ENCODE peak calls at places on chromosome 2, in nine cellular contexts. T, R, D, O, N, S, K, Y and E are unnamed samples.

GRCh38 chr2:95264626-95265025 is 9.6 kb upstream of the PROM2 start:
- DNase-seq in T (no peak), R (no peak), D (no peak), O (no peak), N (no peak), S (no peak), K (peak; percentile 40), Y (no peak), E (no peak)

GRCh38 chr2:129229196-129229595 is 750.3 kb upstream of the RAB6C start:
- DNase-seq in T (no peak), R (no peak), D (no peak), O (no peak), N (no peak), S (no peak), K (no peak), Y (no peak), E (no peak)

GRCh38 chr2:135047295-135047694 is at the start of gene MAP3K19:
- DNase-seq in T (no peak), R (no peak), D (no peak), O (no peak), N (no peak), S (no peak), K (no peak), Y (no peak), E (no peak)

GRCh38 chr2:29765711-29766110 is 155.7 kb downstream of the ALK start:
- DNase-seq in T (no peak), R (no peak), D (no peak), O (no peak), N (no peak), S (no peak), K (no peak), Y (no peak), E (no peak)

GRCh38 chr2:4803396-4803795 is 888.8 kb upstream of the SOX11 start:
- DNase-seq in T (no peak), R (no peak), D (no peak), O (no peak), N (no peak), S (no peak), K (no peak), Y (no peak), E (no peak)

GRCh38 chr2:240565267-240566202 is 2.7 kb upstream of the RNPEPL1 start:
- DNase-seq in T (no peak), R (peak; percentile 67), D (peak; percentile 89), O (no peak), N (peak; percentile 15), S (peak; percentile 89), K (peak; percentile 83), Y (peak; percentile 69), E (peak; percentile 61)

GRCh38 chr2:98037206-98037605 is 41.5 kb upstream of the TMEM131 start:
- DNase-seq in T (no peak), R (no peak), D (no peak), O (no peak), N (no peak), S (no peak), K (peak; percentile 15), Y (no peak), E (no peak)

GRCh38 chr2:60212174-60212945 is 341.1 kb downstream of the BCL11A start:
- DNase-seq in T (no peak), R (no peak), D (no peak), O (no peak), N (no peak), S (no peak), K (no peak), Y (no peak), E (no peak)

GRCh38 chr2:120809576-120810440 is 74.1 kb downstream of the GLI2 start:
- DNase-seq in T (no peak), R (no peak), D (no peak), O (no peak), N (no peak), S (no peak), K (no peak), Y (no peak), E (no peak)

GRCh38 chr2:71563872-71564271 is 110.5 kb downstream of the DYSF start:
- DNase-seq in T (no peak), R (no peak), D (no peak), O (no peak), N (no peak), S (no peak), K (no peak), Y (no peak), E (no peak)

GRCh38 chr2:237590272-237591020 is at the start of gene RAB17:
- DNase-seq in T (peak; percentile 68), R (peak; percentile 69), D (no peak), O (peak; percentile 24), N (no peak), S (peak; percentile 88), K (no peak), Y (no peak), E (no peak)

GRCh38 chr2:21047161-21048009 is 3.5 kb upstream of the APOB start:
- DNase-seq in T (peak; percentile 79), R (no peak), D (no peak), O (no peak), N (no peak), S (peak; percentile 56), K (no peak), Y (no peak), E (no peak)

GRCh38 chr2:85537600-85538506 is 1.1 kb upstream of the MAT2A start:
- DNase-seq in T (no peak), R (peak; percentile 85), D (peak; percentile 20), O (no peak), N (peak; percentile 71), S (peak; percentile 80), K (no peak), Y (peak; percentile 84), E (no peak)

GRCh38 chr2:216827073-216827725 is 32.7 kb downstream of the TNP1 start:
- DNase-seq in T (no peak), R (peak; percentile 7), D (no peak), O (no peak), N (no peak), S (no peak), K (no peak), Y (no peak), E (no peak)

GRCh38 chr2:127121776-127122176 is 14.8 kb upstream of the BIN1 start:
- DNase-seq in T (no peak), R (peak; percentile 48), D (no peak), O (no peak), N (no peak), S (no peak), K (peak; percentile 63), Y (peak; percentile 56), E (no peak)

GRCh38 chr2:19228720-19229119 is 129.7 kb downstream of the OSR1 start:
- DNase-seq in T (no peak), R (peak; percentile 50), D (no peak), O (no peak), N (no peak), S (no peak), K (no peak), Y (no peak), E (no peak)